ENCODE peak calls at places on chromosomes 4 and X, in six cellular contexts. One of them, this sample, is unnamed.
A peak's percentile ranks its signal among the peaks of the same experiment; 100 is the strongest.

GRCh38 chr4:26086621-26087068 is 172.6 kb downstream of the SMIM20 start:
- DNase-seq in HCT116: no peak
- DNase-seq in PC-3: no peak
- DNase-seq in CD8-positive, alpha-beta T cell: no peak
- DNase-seq in cardiac muscle cell: no peak
- DNase-seq in hepatocyte: no peak
- DNase-seq in this sample: no peak

GRCh38 chrX:41559662-41560061 is 112.5 kb downstream of the NYX start:
- DNase-seq in HCT116: no peak
- DNase-seq in CD8-positive, alpha-beta T cell: no peak
- DNase-seq in cardiac muscle cell: no peak
- DNase-seq in PC-3: no peak
- DNase-seq in hepatocyte: peak; percentile 11
- DNase-seq in this sample: no peak

GRCh38 chr4:174437756-174438155 is 84.5 kb downstream of the HPGD start:
- DNase-seq in cardiac muscle cell: no peak
- DNase-seq in CD8-positive, alpha-beta T cell: no peak
- DNase-seq in PC-3: peak; percentile 17
- DNase-seq in hepatocyte: no peak
- DNase-seq in HCT116: no peak
- DNase-seq in this sample: no peak

GRCh38 chr4:173317003-173317402 is 17.2 kb downstream of the HMGB2 start:
- DNase-seq in cardiac muscle cell: peak; percentile 26
- DNase-seq in PC-3: no peak
- DNase-seq in hepatocyte: no peak
- DNase-seq in HCT116: no peak
- DNase-seq in CD8-positive, alpha-beta T cell: no peak
- DNase-seq in this sample: no peak

GRCh38 chr4:140743194-140743931 is 12.8 kb downstream of the TBC1D9 start:
- DNase-seq in PC-3: peak; percentile 35
- DNase-seq in hepatocyte: peak; percentile 41
- DNase-seq in CD8-positive, alpha-beta T cell: no peak
- DNase-seq in HCT116: no peak
- DNase-seq in cardiac muscle cell: peak; percentile 21
- DNase-seq in this sample: no peak

GRCh38 chrX:50877310-50877709 is 33.2 kb upstream of the BMP15 start:
- DNase-seq in CD8-positive, alpha-beta T cell: no peak
- DNase-seq in HCT116: no peak
- DNase-seq in hepatocyte: no peak
- DNase-seq in PC-3: peak; percentile 37
- DNase-seq in cardiac muscle cell: no peak
- DNase-seq in this sample: no peak

GRCh38 chrX:135453381-135453780 is 31.6 kb downstream of the SMIM10L2A start:
- DNase-seq in PC-3: no peak
- DNase-seq in cardiac muscle cell: no peak
- DNase-seq in HCT116: no peak
- DNase-seq in hepatocyte: no peak
- DNase-seq in CD8-positive, alpha-beta T cell: no peak
- DNase-seq in this sample: no peak

GRCh38 chrX:85499400-85499799 is 119.9 kb upstream of the POF1B start:
- DNase-seq in CD8-positive, alpha-beta T cell: no peak
- DNase-seq in HCT116: no peak
- DNase-seq in cardiac muscle cell: no peak
- DNase-seq in hepatocyte: peak; percentile 7
- DNase-seq in PC-3: no peak
- DNase-seq in this sample: no peak

GRCh38 chr4:2292679-2293108 is 30.8 kb upstream of the MXD4 start:
- DNase-seq in PC-3: no peak
- DNase-seq in cardiac muscle cell: no peak
- DNase-seq in HCT116: no peak
- DNase-seq in hepatocyte: peak; percentile 3
- DNase-seq in CD8-positive, alpha-beta T cell: no peak
- DNase-seq in this sample: no peak

GRCh38 chr4:8856835-8857590 is 14.6 kb downstream of the HMX1 start:
- DNase-seq in PC-3: no peak
- DNase-seq in hepatocyte: no peak
- DNase-seq in cardiac muscle cell: no peak
- DNase-seq in CD8-positive, alpha-beta T cell: no peak
- DNase-seq in HCT116: no peak
- DNase-seq in this sample: no peak

GRCh38 chr4:129167640-129168260 is 71.8 kb downstream of the C4orf33 start:
- DNase-seq in PC-3: no peak
- DNase-seq in HCT116: no peak
- DNase-seq in CD8-positive, alpha-beta T cell: no peak
- DNase-seq in hepatocyte: peak; percentile 30
- DNase-seq in cardiac muscle cell: peak; percentile 51
- DNase-seq in this sample: no peak

GRCh38 chr4:145530662-145531061 is 49.0 kb downstream of the SMAD1 start:
- DNase-seq in CD8-positive, alpha-beta T cell: no peak
- DNase-seq in HCT116: no peak
- DNase-seq in cardiac muscle cell: no peak
- DNase-seq in hepatocyte: no peak
- DNase-seq in PC-3: peak; percentile 72
- DNase-seq in this sample: no peak

GRCh38 chr4:119118397-119118796 is 17.2 kb upstream of the MYOZ2 start:
- DNase-seq in CD8-positive, alpha-beta T cell: no peak
- DNase-seq in hepatocyte: no peak
- DNase-seq in HCT116: no peak
- DNase-seq in PC-3: no peak
- DNase-seq in cardiac muscle cell: no peak
- DNase-seq in this sample: no peak

GRCh38 chr4:100076753-100077152 is 113.5 kb downstream of the DDIT4L start:
- DNase-seq in HCT116: no peak
- DNase-seq in CD8-positive, alpha-beta T cell: no peak
- DNase-seq in cardiac muscle cell: no peak
- DNase-seq in PC-3: peak; percentile 74
- DNase-seq in hepatocyte: no peak
- DNase-seq in this sample: no peak

GRCh38 chr4:183887351-183887750 is 17.8 kb upstream of the STOX2 start:
- DNase-seq in HCT116: no peak
- DNase-seq in cardiac muscle cell: no peak
- DNase-seq in hepatocyte: no peak
- DNase-seq in CD8-positive, alpha-beta T cell: no peak
- DNase-seq in PC-3: no peak
- DNase-seq in this sample: no peak

GRCh38 chrX:74924449-74925209 is 623 bp downstream of the NEXMIF start:
- DNase-seq in CD8-positive, alpha-beta T cell: no peak
- DNase-seq in hepatocyte: peak; percentile 63
- DNase-seq in PC-3: no peak
- DNase-seq in cardiac muscle cell: peak; percentile 28
- DNase-seq in HCT116: no peak
- DNase-seq in this sample: no peak

GRCh38 chrX:1500701-1501624 is 36.0 kb downstream of the P2RY8 start:
- DNase-seq in HCT116: no peak
- DNase-seq in PC-3: no peak
- DNase-seq in cardiac muscle cell: no peak
- DNase-seq in hepatocyte: no peak
- DNase-seq in CD8-positive, alpha-beta T cell: no peak
- DNase-seq in this sample: peak; percentile 54
- H3K4me1 ChIP-seq in HCT116: no peaks in the 10 kb centered on the region
- H3K4me1 ChIP-seq in PC-3: no peaks in the 10 kb centered on the region
- H3K4me1 ChIP-seq in cardiac muscle cell: no peaks in the 10 kb centered on the region
- H3K4me1 ChIP-seq in hepatocyte: no peaks in the 10 kb centered on the region
- H3K4me1 ChIP-seq in CD8-positive, alpha-beta T cell: peaks cover 9% of the 10 kb centered on the region
- H3K4me1 ChIP-seq in this sample: no peaks in the 10 kb centered on the region

GRCh38 chr4:1013225-1014073 is 2.0 kb downstream of the FGFRL1 start:
- DNase-seq in cardiac muscle cell: no peak
- DNase-seq in HCT116: no peak
- DNase-seq in hepatocyte: no peak
- DNase-seq in PC-3: no peak
- DNase-seq in CD8-positive, alpha-beta T cell: no peak
- DNase-seq in this sample: no peak

GRCh38 chr4:1015179-1015578 is 3.8 kb downstream of the FGFRL1 start:
- DNase-seq in hepatocyte: no peak
- DNase-seq in PC-3: no peak
- DNase-seq in HCT116: no peak
- DNase-seq in cardiac muscle cell: no peak
- DNase-seq in CD8-positive, alpha-beta T cell: no peak
- DNase-seq in this sample: no peak

GRCh38 chr4:1012031-1012739 is 759 bp downstream of the FGFRL1 start:
- DNase-seq in CD8-positive, alpha-beta T cell: peak; percentile 11
- DNase-seq in HCT116: no peak
- DNase-seq in PC-3: peak; percentile 34
- DNase-seq in hepatocyte: peak; percentile 70
- DNase-seq in cardiac muscle cell: peak; percentile 22
- DNase-seq in this sample: no peak

GRCh38 chr4:1015746-1016145 is 4.3 kb downstream of the FGFRL1 start:
- DNase-seq in CD8-positive, alpha-beta T cell: no peak
- DNase-seq in hepatocyte: no peak
- DNase-seq in HCT116: no peak
- DNase-seq in PC-3: no peak
- DNase-seq in cardiac muscle cell: no peak
- DNase-seq in this sample: no peak

DNA sequence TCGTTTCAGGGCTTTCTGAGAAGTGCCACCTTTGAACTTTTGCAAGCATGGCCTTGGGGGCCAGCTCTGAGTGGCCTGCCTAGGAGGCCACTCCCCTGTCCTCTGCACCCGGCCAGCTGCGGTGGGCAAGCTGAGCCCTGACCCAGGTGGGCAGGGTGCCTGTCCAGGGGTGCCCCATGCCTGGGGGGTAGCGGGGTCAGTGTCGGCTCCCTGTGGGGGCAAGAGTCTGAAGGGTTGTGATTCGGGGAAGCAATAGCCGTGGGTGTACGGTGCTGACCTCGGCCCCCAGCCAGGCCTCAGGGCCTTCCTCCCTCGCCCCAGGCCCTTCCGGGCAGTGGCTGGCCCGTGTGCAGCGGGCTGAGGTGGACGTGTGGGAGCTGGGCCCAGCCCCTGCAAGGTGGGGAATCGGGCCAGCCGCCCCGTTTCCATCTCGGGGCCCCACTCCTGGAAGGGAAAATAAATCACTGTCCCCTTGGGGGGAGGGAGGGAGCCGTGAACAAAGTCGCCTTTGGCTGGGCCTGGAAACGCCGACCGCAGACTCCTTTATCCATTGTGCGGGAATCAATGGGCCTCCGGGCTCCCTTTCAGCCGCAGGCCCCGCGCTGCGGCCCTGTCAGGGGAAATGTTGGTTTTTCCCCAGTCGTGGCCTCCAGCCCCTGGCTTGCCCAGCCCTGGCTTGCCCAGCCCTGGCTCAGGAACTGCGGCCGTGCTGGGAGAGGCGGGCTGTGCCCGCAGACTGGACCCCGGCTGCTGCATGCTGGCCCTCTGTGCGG is 3.2 kb downstream of the FGFRL1 start:
- DNase-seq in cardiac muscle cell: no peak
- DNase-seq in hepatocyte: no peak
- DNase-seq in PC-3: no peak
- DNase-seq in CD8-positive, alpha-beta T cell: no peak
- DNase-seq in HCT116: no peak
- DNase-seq in this sample: no peak
- TF ChIP-seq CTCF in cardiac muscle cell: no peak
- TF ChIP-seq CTCF in hepatocyte: no peak
- TF ChIP-seq CTCF in PC-3: no peak
- TF ChIP-seq CTCF in CD8-positive, alpha-beta T cell: no peak
- TF ChIP-seq CTCF in HCT116: no peak
- TF ChIP-seq CTCF in this sample: no peak

DNA sequence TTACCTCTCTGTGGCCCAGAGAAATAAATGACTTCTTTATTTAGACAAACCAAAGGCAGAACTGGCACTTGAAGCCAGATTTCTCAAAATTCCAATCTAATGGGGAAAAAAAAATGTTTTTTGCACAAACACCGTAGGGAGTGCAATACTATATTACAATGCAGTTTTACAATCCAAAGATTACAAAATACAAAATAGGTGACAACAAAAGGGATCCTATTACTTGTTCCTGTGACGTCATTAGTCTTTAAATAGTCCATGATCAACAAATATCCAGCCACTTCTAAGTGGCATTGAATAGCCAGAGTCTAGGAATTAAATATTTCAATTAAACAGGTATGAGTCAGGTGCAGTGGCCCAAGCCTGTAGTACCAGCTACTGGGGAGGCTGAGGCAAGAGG is 3.0 kb upstream of the APBB2 start:
- DNase-seq in hepatocyte: no peak
- DNase-seq in cardiac muscle cell: no peak
- DNase-seq in PC-3: no peak
- DNase-seq in HCT116: no peak
- DNase-seq in CD8-positive, alpha-beta T cell: no peak
- DNase-seq in this sample: no peak
- H3K4me3 ChIP-seq in hepatocyte: peak overlapping the region; percentile 51
- H3K4me3 ChIP-seq in cardiac muscle cell: no peak overlapping the region
- H3K4me3 ChIP-seq in PC-3: peak overlapping the region; percentile 80
- H3K4me3 ChIP-seq in HCT116: peak overlapping the region; percentile 57
- H3K4me3 ChIP-seq in CD8-positive, alpha-beta T cell: no peak overlapping the region
- H3K4me3 ChIP-seq in this sample: no peak overlapping the region

GRCh38 chrX:56789518-56790070 is 60.6 kb downstream of the NBDY start:
- DNase-seq in CD8-positive, alpha-beta T cell: no peak
- DNase-seq in PC-3: no peak
- DNase-seq in cardiac muscle cell: no peak
- DNase-seq in hepatocyte: no peak
- DNase-seq in HCT116: no peak
- DNase-seq in this sample: no peak
- H3K4me1 ChIP-seq in CD8-positive, alpha-beta T cell: no peaks in the 10 kb centered on the region
- H3K4me1 ChIP-seq in PC-3: no peaks in the 10 kb centered on the region
- H3K4me1 ChIP-seq in cardiac muscle cell: no peaks in the 10 kb centered on the region
- H3K4me1 ChIP-seq in hepatocyte: no peaks in the 10 kb centered on the region
- H3K4me1 ChIP-seq in HCT116: no peaks in the 10 kb centered on the region
- H3K4me1 ChIP-seq in this sample: no peaks in the 10 kb centered on the region

DNA sequence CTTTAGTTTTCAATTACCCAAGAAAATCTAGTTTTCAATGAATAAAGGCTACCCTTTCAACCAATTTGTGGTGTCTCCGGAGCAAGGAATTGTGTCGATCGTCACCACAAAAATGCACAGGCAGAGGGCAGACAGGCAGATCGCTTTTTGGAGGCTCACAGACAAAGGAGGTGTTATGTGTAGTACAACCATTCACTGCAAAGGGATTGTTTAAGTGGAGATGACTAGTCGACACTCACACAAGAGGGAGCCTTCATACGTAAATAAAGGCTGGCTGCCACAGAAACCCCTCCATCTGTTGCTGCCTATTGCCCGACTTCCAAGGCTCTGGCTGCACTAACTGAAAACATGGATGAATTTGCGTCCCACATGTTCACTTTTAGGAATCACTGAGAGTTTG is 281.1 kb downstream of the NKX6-1 start:
- DNase-seq in cardiac muscle cell: no peak
- DNase-seq in PC-3: no peak
- DNase-seq in CD8-positive, alpha-beta T cell: no peak
- DNase-seq in hepatocyte: no peak
- DNase-seq in HCT116: no peak
- DNase-seq in this sample: no peak
- TF ChIP-seq CTCF in cardiac muscle cell: no peak
- TF ChIP-seq CTCF in PC-3: no peak
- TF ChIP-seq CTCF in CD8-positive, alpha-beta T cell: no peak
- TF ChIP-seq CTCF in hepatocyte: no peak
- TF ChIP-seq CTCF in HCT116: no peak
- TF ChIP-seq CTCF in this sample: no peak